ENCODE peak calls at places on chromosomes 13 and 19, in five cellular contexts. O is ascending aorta, B is hepatocyte, X is astrocyte of the spinal cord, P is hypothalamus. Y is an unnamed sample.

GRCh38 chr13:95643471-95643813 is 1.1 kb downstream of the DZIP1 start:
- DNase-seq in X (peak; percentile 57), P (no peak), B (peak; percentile 16), O (no peak), Y (no peak)

GRCh38 chr13:100510208-100510997 is 78.2 kb downstream of the GGACT start:
- DNase-seq in P (no peak), O (no peak), X (no peak), B (no peak), Y (no peak)

GRCh38 chr19:45153339-45154063 is 7.3 kb downstream of the NKPD1 start:
- DNase-seq in X (peak; percentile 23), B (peak; percentile 84), O (no peak), P (peak; percentile 61), Y (no peak)

GRCh38 chr13:112674412-112675383 is 15.1 kb upstream of the ATP11A start:
- DNase-seq in X (no peak), B (no peak), O (no peak), P (no peak), Y (no peak)

GRCh38 chr19:16369664-16370576 is 45.3 kb downstream of the KLF2 start:
- DNase-seq in O (no peak), X (no peak), B (no peak), P (no peak), Y (no peak)

GRCh38 chr13:29369060-29369743 is 226.3 kb downstream of the SLC7A1 start:
- DNase-seq in X (peak; percentile 40), O (no peak), B (peak; percentile 72), P (no peak), Y (peak; percentile 4)

GRCh38 chr19:52640916-52641315 is 2.8 kb upstream of the ZNF83 start:
- DNase-seq in B (peak; percentile 33), X (no peak), P (no peak), O (no peak), Y (no peak)

GRCh38 chr19:33171222-33171795 is 22.8 kb upstream of the LRP3 start:
- DNase-seq in P (no peak), O (no peak), X (no peak), B (no peak), Y (no peak)

GRCh38 chr19:14871619-14872230 is 14.2 kb downstream of the OR7A17 start:
- DNase-seq in B (no peak), O (no peak), P (no peak), X (peak; percentile 4), Y (no peak)

GRCh38 chr19:13984875-13985741 is 21.0 kb downstream of the RFX1 start:
- DNase-seq in O (no peak), X (no peak), P (no peak), B (no peak), Y (no peak)

GRCh38 chr19:37506387-37507166 is at the start of gene ZNF793:
- DNase-seq in P (peak; percentile 81), O (peak; percentile 34), B (peak; percentile 91), X (peak; percentile 90), Y (no peak)

GRCh38 chr19:49539192-49539952 is 11.6 kb downstream of the RCN3 start:
- DNase-seq in X (no peak), O (no peak), P (no peak), B (no peak), Y (no peak)

Y was measured in SJSA1.